ENCODE peak calls at places on chromosomes 2 and 18, in nine cellular contexts. M is keratinocyte, F is GM12878, Q is K562, I is mammary epithelial cell, H is GM23248, X is neural progenitor cell, U is HCT116, W is H9. T is an unnamed sample.

GRCh38 chr2:101387151-101387807 is at the start of gene CREG2:
- DNase-seq in M (no peak), F (no peak), Q (peak), I (peak), H (peak), X (peak), U (peak), W (peak), T (peak)

GRCh38 chr2:159137511-159138101 is 148.9 kb downstream of the WDSUB1 start:
- DNase-seq in M (no peak), F (no peak), Q (no peak), I (no peak), H (peak), X (no peak), U (no peak), W (no peak), T (no peak)

GRCh38 chr2:48347712-48348111 is 182.2 kb upstream of the STON1 start:
- DNase-seq in M (no peak), F (no peak), Q (no peak), I (peak), H (peak), X (no peak), U (no peak), W (no peak), T (no peak)

GRCh38 chr18:49041677-49042570 is 91.2 kb upstream of the SMAD7 start:
- DNase-seq in M (no peak), F (no peak), Q (peak), I (peak), H (peak), X (peak), U (peak), W (peak), T (no peak)

GRCh38 chr2:181104512-181105121 is 124.2 kb downstream of the UBE2E3 start:
- DNase-seq in M (no peak), F (no peak), Q (peak), I (peak), H (peak), X (peak), U (peak), W (no peak), T (peak)

GRCh38 chr2:64141711-64142405 is 2.4 kb downstream of the PELI1 start:
- DNase-seq in M (no peak), F (no peak), Q (no peak), I (peak), H (peak), X (peak), U (no peak), W (no peak), T (no peak)

GRCh38 chr2:61492476-61492875 is 21.6 kb upstream of the USP34 start:
- DNase-seq in M (no peak), F (no peak), Q (no peak), I (no peak), H (no peak), X (no peak), U (no peak), W (no peak), T (no peak)

GRCh38 chr2:96301897-96302296 is 3.4 kb downstream of the SNRNP200 start:
- DNase-seq in M (no peak), F (no peak), Q (no peak), I (no peak), H (no peak), X (no peak), U (no peak), W (no peak), T (no peak)

GRCh38 chr2:12167525-12168317 is 421.3 kb downstream of the LPIN1 start:
- DNase-seq in M (no peak), F (no peak), Q (peak), I (no peak), H (no peak), X (peak), U (no peak), W (peak), T (no peak)

GRCh38 chr2:112841399-112842044 is 4.9 kb upstream of the IL1B start:
- DNase-seq in M (no peak), F (no peak), Q (no peak), I (no peak), H (no peak), X (no peak), U (no peak), W (no peak), T (no peak)

GRCh38 chr2:205769494-205769848 is 87.2 kb downstream of the NRP2 start:
- DNase-seq in M (peak), F (no peak), Q (no peak), I (peak), H (peak), X (no peak), U (no peak), W (no peak), T (no peak)

GRCh38 chr2:216890138-216890537 is 30.3 kb upstream of the TNP1 start:
- DNase-seq in M (no peak), F (no peak), Q (no peak), I (no peak), H (no peak), X (no peak), U (no peak), W (no peak), T (no peak)

GRCh38 chr2:202161106-202161836 is 77.1 kb downstream of the SUMO1 start:
- DNase-seq in M (no peak), F (no peak), Q (no peak), I (no peak), H (no peak), X (no peak), U (no peak), W (no peak), T (no peak)

GRCh38 chr2:157172239-157172638 is 85.3 kb upstream of the GALNT5 start:
- DNase-seq in M (no peak), F (no peak), Q (no peak), I (peak), H (peak), X (no peak), U (no peak), W (no peak), T (no peak)

GRCh38 chr2:102664439-102665042 is 45.2 kb downstream of the SLC9A2 start:
- DNase-seq in M (peak), F (peak), Q (peak), I (peak), H (peak), X (no peak), U (peak), W (no peak), T (no peak)

DNA sequence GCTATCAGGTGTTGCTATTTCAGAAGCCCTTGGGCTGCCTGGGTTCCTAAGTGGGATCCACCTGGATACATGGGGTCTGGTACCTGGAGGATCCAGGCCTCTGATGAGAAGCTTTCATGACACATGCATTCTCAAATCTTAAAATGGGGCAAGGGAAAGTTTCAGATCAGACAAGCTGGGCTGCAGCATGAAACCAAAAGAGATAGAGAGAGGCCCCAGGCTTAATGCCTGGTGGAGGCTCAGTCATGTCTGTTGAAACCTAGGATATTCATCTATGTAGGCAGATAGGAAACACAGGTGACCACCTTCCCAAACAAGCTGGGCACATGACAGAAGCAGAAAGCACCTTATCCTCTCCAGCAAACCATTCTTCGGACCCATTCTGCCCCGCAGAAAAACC is 18.8 kb upstream of the PLB1 start:
- DNase-seq in M (no peak), F (no peak), Q (no peak), I (no peak), H (no peak), X (no peak), U (no peak), W (no peak), T (no peak)
- H3K9ac ChIP-seq in M (no peak), F (no peak), Q (no peak), I (no peak), H (no peak), X (no peak), U (no peak), W (no peak), T (no peak)

DNA sequence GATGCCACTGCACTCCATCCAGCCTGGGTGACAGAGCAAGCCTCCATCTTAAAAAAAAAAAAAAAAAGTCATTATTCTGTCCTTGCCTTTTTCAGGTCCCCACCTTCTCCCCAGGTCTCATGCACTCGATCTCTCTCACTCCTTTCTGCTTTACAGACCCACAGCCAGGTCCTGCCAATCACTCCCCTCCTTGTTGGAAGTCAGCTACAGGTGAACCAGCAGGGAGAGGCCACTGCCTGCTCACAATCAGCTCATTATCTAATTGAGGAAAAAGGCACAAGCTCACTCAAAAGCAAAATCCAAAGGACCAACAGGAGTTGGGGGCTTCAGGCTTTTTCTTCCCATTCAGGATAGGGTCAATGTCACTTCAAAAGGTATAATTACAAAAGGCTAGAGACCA is 2.0 kb downstream of the WDFY1 start:
- DNase-seq in M (no peak), F (no peak), Q (no peak), I (no peak), H (no peak), X (no peak), U (no peak), W (no peak), T (no peak)
- H3K9ac ChIP-seq in M (peak), F (no peak), Q (peak), I (peak), H (peak), X (no peak), U (no peak), W (no peak), T (peak)

DNA sequence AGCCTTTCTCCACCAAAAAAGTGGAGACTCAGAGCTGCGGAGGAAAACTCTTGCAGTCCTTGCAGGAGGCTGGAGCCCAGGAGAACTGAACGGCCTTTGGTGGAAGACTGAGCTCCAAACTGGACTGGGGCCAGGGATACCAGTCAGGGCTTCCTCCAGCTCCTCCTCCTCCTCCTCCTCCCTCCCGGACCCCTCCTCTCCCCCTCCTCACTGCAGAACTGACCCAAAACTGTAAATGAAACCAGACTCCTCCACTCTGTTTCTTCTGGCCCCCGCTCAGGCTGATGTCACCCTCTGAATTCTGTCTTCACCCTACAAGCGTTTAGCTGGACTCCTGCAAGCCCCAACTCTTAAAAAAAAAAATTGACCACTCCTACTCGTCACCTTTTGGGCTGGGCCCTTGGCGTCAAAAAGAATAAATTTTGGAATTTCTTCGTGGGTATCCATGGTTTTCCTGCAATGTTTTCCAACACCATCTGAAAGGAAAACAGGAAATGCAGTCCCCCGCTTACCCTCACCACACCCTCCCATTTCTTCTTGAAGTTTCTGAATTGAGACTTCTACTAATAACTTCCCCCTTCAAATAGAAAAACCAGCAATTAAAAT is at the start of gene COL6A3:
- DNase-seq in M (no peak), F (no peak), Q (no peak), I (no peak), H (peak), X (no peak), U (no peak), W (no peak), T (no peak)
- H3K9ac ChIP-seq in M (no peak), F (no peak), Q (no peak), I (no peak), H (peak), X (no peak), U (no peak), W (no peak), T (no peak)

DNA sequence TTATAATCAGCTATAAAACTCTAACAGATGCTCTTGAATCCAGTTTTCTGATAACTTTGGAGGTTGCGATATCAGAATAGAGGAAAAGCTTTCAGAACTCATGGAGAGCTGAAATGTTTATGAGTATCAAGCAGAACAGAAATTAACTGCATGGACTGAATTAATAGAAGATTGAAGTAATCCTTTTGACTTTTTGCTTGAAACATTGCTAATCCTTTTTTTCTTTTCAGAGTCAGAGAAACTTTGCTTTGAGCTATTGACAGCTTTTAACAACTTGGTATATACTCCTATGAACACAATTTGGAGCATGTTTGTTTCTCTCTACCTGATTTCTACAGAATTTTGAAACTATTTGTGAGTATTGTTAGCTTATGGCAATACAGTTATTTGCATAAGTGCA is 1254.8 kb downstream of the LRP1B start:
- DNase-seq in M (no peak), F (no peak), Q (no peak), I (no peak), H (no peak), X (no peak), U (no peak), W (no peak), T (no peak)
- H3K9ac ChIP-seq in M (no peak), F (no peak), Q (no peak), I (no peak), H (no peak), X (no peak), U (no peak), W (no peak), T (no peak)